ENCODE peak calls at places on chromosome 18, in ten cellular contexts. O is heart right ventricle, J is prostate gland, Z is thoracic aorta, Y is pancreas, W is SK-N-SH, X is hepatocyte, B is lower lobe of right lung, T is right lobe of liver, S is uterus. V is an unnamed sample.

GRCh38 chr18:30358545-30358944 is 684.0 kb downstream of the DSC3 start:
- DNase-seq in W (no peak), S (no peak), J (no peak), X (no peak), Z (no peak), Y (no peak), T (no peak), B (no peak), O (no peak), V (no peak)

GRCh38 chr18:64203295-64203694 is 54.4 kb upstream of the LINC00305 start:
- DNase-seq in S (no peak), J (no peak), X (no peak), O (no peak), W (no peak), B (no peak), Y (no peak), T (no peak), Z (no peak), V (no peak)

GRCh38 chr18:80159713-80160636 is 50.9 kb downstream of the ADNP2 start:
- DNase-seq in W (no peak), S (no peak), Z (no peak), B (no peak), Y (no peak), X (no peak), O (peak; percentile 43), J (no peak), T (no peak), V (no peak)

GRCh38 chr18:55121397-55122170 is 162.3 kb upstream of the CCDC68 start:
- DNase-seq in Y (no peak), O (no peak), J (no peak), S (no peak), T (no peak), X (no peak), B (no peak), Z (no peak), W (no peak), V (no peak)

GRCh38 chr18:24616638-24617037 is 156.2 kb downstream of the HRH4 start:
- DNase-seq in B (no peak), Y (no peak), X (no peak), W (no peak), Z (no peak), S (no peak), T (no peak), O (no peak), J (no peak), V (no peak)

GRCh38 chr18:46171331-46171730 is 67.1 kb downstream of the HAUS1 start:
- DNase-seq in T (no peak), S (no peak), J (no peak), W (no peak), X (no peak), Y (no peak), Z (no peak), O (no peak), B (no peak), V (no peak)

GRCh38 chr18:34224423-34225217 is at the start of gene NOL4:
- DNase-seq in B (peak; percentile 56), Z (no peak), Y (peak; percentile 60), W (peak; percentile 89), J (peak; percentile 18), S (peak; percentile 14), T (peak; percentile 40), O (peak; percentile 10), X (peak; percentile 85), V (peak; percentile 81)

GRCh38 chr18:63199743-63200241 is 119.8 kb downstream of the BCL2 start:
- DNase-seq in B (no peak), J (no peak), O (no peak), S (no peak), Y (no peak), W (no peak), Z (no peak), X (no peak), T (no peak), V (no peak)

GRCh38 chr18:48777737-48778111 is 173.0 kb downstream of the SMAD7 start:
- DNase-seq in Y (no peak), O (no peak), J (no peak), X (peak; percentile 62), S (no peak), W (peak; percentile 39), Z (no peak), B (peak; percentile 51), T (peak; percentile 39), V (no peak)

GRCh38 chr18:62436636-62437519 is 85.9 kb upstream of the ZCCHC2 start:
- DNase-seq in Z (peak; percentile 90), Y (peak; percentile 68), O (peak; percentile 87), J (peak; percentile 70), W (no peak), X (peak; percentile 57), S (peak; percentile 86), B (peak; percentile 87), T (peak; percentile 90), V (peak; percentile 98)

GRCh38 chr18:22432672-22433137 is 15.0 kb upstream of the CTAGE1 start:
- DNase-seq in T (peak; percentile 55), O (peak; percentile 71), X (peak; percentile 75), B (no peak), Y (peak; percentile 86), S (peak; percentile 83), W (no peak), J (no peak), Z (peak; percentile 77), V (peak; percentile 56)

GRCh38 chr18:31819106-31819924 is 58.6 kb upstream of the SLC25A52 start:
- DNase-seq in B (no peak), O (no peak), S (no peak), X (peak; percentile 80), Z (no peak), T (no peak), Y (no peak), J (peak; percentile 12), W (peak; percentile 34), V (no peak)

GRCh38 chr18:49811151-49811938 is 2.0 kb downstream of the ACAA2 start:
- DNase-seq in T (no peak), S (no peak), Y (no peak), O (no peak), X (no peak), Z (no peak), J (peak; percentile 38), W (peak; percentile 12), B (no peak), V (no peak)

GRCh38 chr18:49813321-49814146 is at the start of gene ACAA2:
- DNase-seq in Y (peak; percentile 88), T (peak; percentile 94), S (peak; percentile 85), J (peak; percentile 81), X (peak; percentile 92), W (peak; percentile 90), Z (peak; percentile 44), O (peak; percentile 92), B (peak; percentile 91), V (peak; percentile 97)

GRCh38 chr18:49812321-49813070 is 837 bp downstream of the ACAA2 start:
- DNase-seq in B (no peak), Y (no peak), S (no peak), O (no peak), W (peak; percentile 69), X (no peak), J (no peak), T (no peak), Z (no peak), V (no peak)

GRCh38 chr18:49814147-49814499 is 790 bp upstream of the ACAA2 start:
- DNase-seq in W (peak; percentile 78), B (no peak), J (peak; percentile 34), Z (peak; percentile 45), S (peak; percentile 73), X (peak; percentile 81), Y (peak; percentile 56), O (no peak), T (peak; percentile 62), V (peak; percentile 56)

DNA sequence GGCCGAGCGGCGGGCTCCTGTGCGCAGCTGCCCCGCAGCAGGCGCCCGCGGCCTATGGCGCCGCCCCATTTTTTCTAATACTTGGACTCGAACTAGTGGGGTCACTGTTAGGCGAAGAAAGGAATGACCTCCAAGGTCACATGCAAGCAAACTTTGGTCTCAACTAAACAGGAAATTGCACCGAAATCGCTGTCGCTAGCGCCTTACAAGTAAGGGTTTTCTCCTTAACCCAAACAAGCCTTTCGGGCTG is 337 bp downstream of the ACAA2 start:
- DNase-seq in B (peak; percentile 69), X (peak; percentile 60), W (no peak), J (no peak), Y (peak; percentile 36), S (peak; percentile 32), O (peak; percentile 45), Z (no peak), T (peak; percentile 52), V (peak; percentile 31)
- TF ChIP-seq CTCF in B (no peak), X (no peak), W (no peak), J (no peak), Y (no peak), S (no peak), O (no peak), Z (no peak), T (no peak), V (no peak)

GRCh38 chr18:66013976-66014375 is 263.2 kb downstream of the CDH7 start:
- DNase-seq in Y (no peak), Z (no peak), O (no peak), J (no peak), S (no peak), W (no peak), X (no peak), T (no peak), B (no peak), V (no peak)
- TF ChIP-seq CTCF in Y (no peak), Z (no peak), O (no peak), J (no peak), S (no peak), W (no peak), X (no peak), T (no peak), B (no peak), V (no peak)

GRCh38 chr18:711693-712400 is 583 bp downstream of the ENOSF1 start:
- DNase-seq in Z (peak; percentile 37), Y (peak; percentile 74), J (peak; percentile 71), T (peak; percentile 78), X (peak; percentile 87), W (peak; percentile 58), S (peak; percentile 79), O (peak; percentile 47), B (peak; percentile 79), V (peak; percentile 96)

GRCh38 chr18:713135-713490 is 683 bp upstream of the ENOSF1 start:
- DNase-seq in Z (no peak), T (peak; percentile 28), J (no peak), O (no peak), W (no peak), B (no peak), X (no peak), Y (no peak), S (no peak), V (no peak)

GRCh38 chr18:711330-711692 is 1.1 kb downstream of the ENOSF1 start:
- DNase-seq in B (no peak), S (no peak), X (no peak), Y (no peak), Z (no peak), T (no peak), O (no peak), J (no peak), W (peak; percentile 26), V (no peak)

GRCh38 chr18:710418-711300 is 1.8 kb downstream of the ENOSF1 start:
- DNase-seq in W (no peak), O (no peak), J (no peak), S (no peak), X (no peak), T (no peak), B (no peak), Y (no peak), Z (no peak), V (no peak)

GRCh38 chr18:712401-713134 is at the start of gene ENOSF1:
- DNase-seq in X (peak; percentile 94), J (peak; percentile 86), O (peak; percentile 86), W (peak; percentile 92), B (peak; percentile 91), Z (peak; percentile 25), Y (peak; percentile 94), T (peak; percentile 92), S (peak; percentile 75), V (peak; percentile 83)
- TF ChIP-seq CTCF in X (peak; percentile 85), J (peak; percentile 84), O (peak; percentile 87), W (peak; percentile 55), B (peak; percentile 84), Z (peak; percentile 89), Y (peak; percentile 95), T (peak; percentile 97), S (peak; percentile 77), V (no peak)

GRCh38 chr18:28048612-28049011 is 128.3 kb downstream of the CDH2 start:
- DNase-seq in Z (no peak), Y (no peak), S (no peak), T (no peak), B (no peak), O (no peak), J (no peak), X (no peak), W (no peak), V (no peak)
- TF ChIP-seq CTCF in Z (no peak), Y (no peak), S (no peak), T (no peak), B (no peak), O (no peak), J (no peak), X (no peak), W (no peak), V (no peak)

V was measured in lower leg skin.